ENCODE peak calls at places on chromosome 3, in eight cellular contexts. F, A, X, V, K, U, R and S are unnamed samples.

GRCh38 chr3:117752984-117753717 is 1043.6 kb downstream of the TUSC7 start:
- DNase-seq in F (no peak), A (no peak), X (no peak), V (no peak), K (no peak), U (no peak), R (no peak), S (no peak)

GRCh38 chr3:158565076-158565475 is 5.9 kb upstream of the MLF1 start:
- DNase-seq in F (no peak), A (no peak), X (no peak), V (no peak), K (no peak), U (no peak), R (no peak), S (no peak)

GRCh38 chr3:56980798-56981390 is 79.6 kb upstream of the SPATA12 start:
- DNase-seq in F (no peak), A (peak; percentile 53), X (no peak), V (no peak), K (no peak), U (peak; percentile 35), R (peak; percentile 98), S (no peak)

GRCh38 chr3:126476166-126476975 is 680 bp upstream of the ZXDC start:
- DNase-seq in F (no peak), A (no peak), X (no peak), V (peak; percentile 57), K (no peak), U (no peak), R (peak; percentile 44), S (no peak)

GRCh38 chr3:97815149-97815917 is 6.5 kb upstream of the CRYBG3 start:
- DNase-seq in F (no peak), A (no peak), X (no peak), V (peak; percentile 33), K (no peak), U (no peak), R (no peak), S (no peak)

GRCh38 chr3:145489011-145489410 is 672.0 kb downstream of the PLOD2 start:
- DNase-seq in F (no peak), A (no peak), X (no peak), V (no peak), K (no peak), U (no peak), R (no peak), S (no peak)

GRCh38 chr3:64340636-64341240 is 115.5 kb upstream of the PRICKLE2 start:
- DNase-seq in F (no peak), A (no peak), X (no peak), V (no peak), K (no peak), U (no peak), R (no peak), S (no peak)

GRCh38 chr3:67979342-67979741 is 324.9 kb upstream of the SUCLG2 start:
- DNase-seq in F (no peak), A (no peak), X (no peak), V (no peak), K (no peak), U (no peak), R (no peak), S (no peak)

GRCh38 chr3:122975163-122975923 is 52.2 kb downstream of the SEMA5B start:
- DNase-seq in F (no peak), A (no peak), X (no peak), V (no peak), K (peak; percentile 24), U (no peak), R (peak; percentile 19), S (no peak)